ENCODE peak calls at places on chromosomes 11 and 22, in seven cellular contexts. Q is T-cell, N is HS-27A, B is endothelial cell, D is RCC 7860, X is psoas muscle, L is NCI-H1092. C is an unnamed sample.

GRCh38 chr11:68748061-68748460 is 3.3 kb downstream of the TESMIN start:
- DNase-seq in Q (no peak), N (no peak), B (no peak), D (no peak), X (no peak), L (no peak), C (no peak)

GRCh38 chr11:31812392-31813241 is 1.5 kb upstream of the PAX6 start:
- DNase-seq in Q (no peak), N (no peak), B (peak; percentile 26), D (no peak), X (no peak), L (no peak), C (no peak)

GRCh38 chr11:43632171-43632570 is 48.4 kb upstream of the HSD17B12 start:
- DNase-seq in Q (no peak), N (no peak), B (no peak), D (no peak), X (no peak), L (no peak), C (peak; percentile 7)

GRCh38 chr22:30423296-30423958 is 2.1 kb upstream of the MTFP1 start:
- DNase-seq in Q (peak; percentile 28), N (no peak), B (peak; percentile 31), D (peak; percentile 85), X (no peak), L (no peak), C (no peak)

GRCh38 chr22:38766076-38766777 is 10.4 kb upstream of the SUN2 start:
- DNase-seq in Q (peak; percentile 22), N (no peak), B (peak; percentile 76), D (peak; percentile 57), X (peak; percentile 71), L (peak; percentile 61), C (peak; percentile 74)

GRCh38 chr11:73113426-73113825 is 28.7 kb downstream of the FCHSD2 start:
- DNase-seq in Q (no peak), N (no peak), B (no peak), D (no peak), X (no peak), L (no peak), C (no peak)

GRCh38 chr11:113488931-113489351 is 13.7 kb upstream of the DRD2 start:
- DNase-seq in Q (no peak), N (no peak), B (no peak), D (no peak), X (no peak), L (no peak), C (no peak)

GRCh38 chr22:47160781-47161520 is 398.5 kb downstream of the TBC1D22A start:
- DNase-seq in Q (no peak), N (no peak), B (no peak), D (no peak), X (no peak), L (no peak), C (no peak)

GRCh38 chr22:30265851-30266444 is 703 bp downstream of the OSM start:
- DNase-seq in Q (peak; percentile 82), N (no peak), B (no peak), D (no peak), X (no peak), L (no peak), C (no peak)

GRCh38 chr11:102318469-102318868 is 1.2 kb downstream of the BIRC3 start:
- DNase-seq in Q (peak; percentile 53), N (no peak), B (no peak), D (peak; percentile 70), X (no peak), L (no peak), C (no peak)

GRCh38 chr11:67507242-67507890 is 596 bp downstream of the CDK2AP2 start:
- DNase-seq in Q (no peak), N (peak; percentile 60), B (no peak), D (peak; percentile 73), X (no peak), L (no peak), C (peak; percentile 52)

GRCh38 chr11:125215951-125216350 is 51.4 kb downstream of the PKNOX2 start:
- DNase-seq in Q (no peak), N (no peak), B (no peak), D (no peak), X (no peak), L (no peak), C (no peak)

GRCh38 chr11:113855803-113856202 is 19.6 kb downstream of the USP28 start:
- DNase-seq in Q (no peak), N (no peak), B (no peak), D (no peak), X (no peak), L (no peak), C (no peak)